ENCODE peak calls at places on chromosomes 4 and X, in nine cellular contexts. One of them, this sample, is unnamed. For H3K36me3, the result is how much of the 10 kb centered on the place peaks cover.

GRCh38 chr4:87493147-87493546 is 36.0 kb downstream of the SPARCL1 start:
- DNase-seq in left ventricle myocardium inferior: no peak
- DNase-seq in SK-N-SH: no peak
- DNase-seq in endodermal cell: no peak
- DNase-seq in lung: no peak
- DNase-seq in breast epithelium: no peak
- DNase-seq in PC-3: no peak
- DNase-seq in esophagus squamous epithelium: no peak
- DNase-seq in gastrocnemius medialis: no peak
- DNase-seq in this sample: no peak

GRCh38 chr4:141851246-141851891 is 215.0 kb downstream of the IL15 start:
- DNase-seq in left ventricle myocardium inferior: no peak
- DNase-seq in SK-N-SH: no peak
- DNase-seq in endodermal cell: no peak
- DNase-seq in lung: no peak
- DNase-seq in breast epithelium: no peak
- DNase-seq in PC-3: peak
- DNase-seq in esophagus squamous epithelium: no peak
- DNase-seq in gastrocnemius medialis: no peak
- DNase-seq in this sample: peak

GRCh38 chrX:19127649-19128168 is 5.4 kb upstream of the ADGRG2 start:
- DNase-seq in left ventricle myocardium inferior: peak
- DNase-seq in SK-N-SH: no peak
- DNase-seq in endodermal cell: no peak
- DNase-seq in lung: no peak
- DNase-seq in breast epithelium: no peak
- DNase-seq in PC-3: peak
- DNase-seq in esophagus squamous epithelium: no peak
- DNase-seq in gastrocnemius medialis: no peak
- DNase-seq in this sample: peak

GRCh38 chrX:107551546-107551945 is 76.8 kb upstream of the PRPS1 start:
- DNase-seq in left ventricle myocardium inferior: peak
- DNase-seq in SK-N-SH: no peak
- DNase-seq in endodermal cell: no peak
- DNase-seq in lung: peak
- DNase-seq in breast epithelium: no peak
- DNase-seq in PC-3: no peak
- DNase-seq in esophagus squamous epithelium: no peak
- DNase-seq in gastrocnemius medialis: no peak
- DNase-seq in this sample: no peak

GRCh38 chr4:34046580-34046979 is 2197.7 kb downstream of the ARAP2 start:
- DNase-seq in left ventricle myocardium inferior: no peak
- DNase-seq in SK-N-SH: no peak
- DNase-seq in endodermal cell: no peak
- DNase-seq in lung: no peak
- DNase-seq in breast epithelium: no peak
- DNase-seq in PC-3: peak
- DNase-seq in esophagus squamous epithelium: no peak
- DNase-seq in gastrocnemius medialis: no peak
- DNase-seq in this sample: peak

GRCh38 chr4:154872198-154872597 is 91.1 kb downstream of the RBM46 start:
- DNase-seq in left ventricle myocardium inferior: no peak
- DNase-seq in SK-N-SH: no peak
- DNase-seq in endodermal cell: no peak
- DNase-seq in lung: no peak
- DNase-seq in breast epithelium: no peak
- DNase-seq in PC-3: no peak
- DNase-seq in esophagus squamous epithelium: no peak
- DNase-seq in gastrocnemius medialis: no peak
- DNase-seq in this sample: no peak

GRCh38 chr4:9820343-9820742 is 38.9 kb downstream of the DRD5 start:
- DNase-seq in left ventricle myocardium inferior: no peak
- DNase-seq in SK-N-SH: no peak
- DNase-seq in endodermal cell: no peak
- DNase-seq in lung: no peak
- DNase-seq in breast epithelium: no peak
- DNase-seq in PC-3: no peak
- DNase-seq in esophagus squamous epithelium: no peak
- DNase-seq in gastrocnemius medialis: no peak
- DNase-seq in this sample: no peak

GRCh38 chr4:150859435-150859834 is 155.6 kb downstream of the LRBA start:
- DNase-seq in left ventricle myocardium inferior: no peak
- DNase-seq in SK-N-SH: no peak
- DNase-seq in endodermal cell: no peak
- DNase-seq in lung: no peak
- DNase-seq in breast epithelium: no peak
- DNase-seq in PC-3: no peak
- DNase-seq in esophagus squamous epithelium: no peak
- DNase-seq in gastrocnemius medialis: no peak
- DNase-seq in this sample: no peak

GRCh38 chr4:142480244-142480643 is 365.9 kb downstream of the INPP4B start:
- DNase-seq in left ventricle myocardium inferior: no peak
- DNase-seq in SK-N-SH: no peak
- DNase-seq in endodermal cell: no peak
- DNase-seq in lung: no peak
- DNase-seq in breast epithelium: no peak
- DNase-seq in PC-3: peak
- DNase-seq in esophagus squamous epithelium: no peak
- DNase-seq in gastrocnemius medialis: no peak
- DNase-seq in this sample: peak

GRCh38 chrX:68177542-68177941 is 255.8 kb downstream of the OPHN1 start:
- DNase-seq in left ventricle myocardium inferior: no peak
- DNase-seq in SK-N-SH: no peak
- DNase-seq in endodermal cell: no peak
- DNase-seq in lung: no peak
- DNase-seq in breast epithelium: no peak
- DNase-seq in PC-3: peak
- DNase-seq in esophagus squamous epithelium: no peak
- DNase-seq in gastrocnemius medialis: peak
- DNase-seq in this sample: peak

GRCh38 chr4:2339458-2340271 is 77.8 kb upstream of the MXD4 start:
- DNase-seq in left ventricle myocardium inferior: no peak
- DNase-seq in SK-N-SH: no peak
- DNase-seq in endodermal cell: peak
- DNase-seq in lung: peak
- DNase-seq in breast epithelium: peak
- DNase-seq in PC-3: no peak
- DNase-seq in esophagus squamous epithelium: no peak
- DNase-seq in gastrocnemius medialis: no peak
- DNase-seq in this sample: no peak

GRCh38 chrX:19174401-19175025 is 52.2 kb upstream of the ADGRG2 start:
- DNase-seq in left ventricle myocardium inferior: no peak
- DNase-seq in SK-N-SH: no peak
- DNase-seq in endodermal cell: no peak
- DNase-seq in lung: no peak
- DNase-seq in breast epithelium: no peak
- DNase-seq in PC-3: peak
- DNase-seq in esophagus squamous epithelium: no peak
- DNase-seq in gastrocnemius medialis: no peak
- DNase-seq in this sample: peak

GRCh38 chr4:146643812-146644401 is 5.2 kb downstream of the POU4F2 start:
- DNase-seq in left ventricle myocardium inferior: no peak
- DNase-seq in SK-N-SH: no peak
- DNase-seq in endodermal cell: no peak
- DNase-seq in lung: no peak
- DNase-seq in breast epithelium: no peak
- DNase-seq in PC-3: peak
- DNase-seq in esophagus squamous epithelium: no peak
- DNase-seq in gastrocnemius medialis: no peak
- DNase-seq in this sample: peak

GRCh38 chr4:178894126-178894525 is 1451.9 kb upstream of the AGA start:
- DNase-seq in left ventricle myocardium inferior: no peak
- DNase-seq in SK-N-SH: no peak
- DNase-seq in endodermal cell: no peak
- DNase-seq in lung: no peak
- DNase-seq in breast epithelium: no peak
- DNase-seq in PC-3: no peak
- DNase-seq in esophagus squamous epithelium: no peak
- DNase-seq in gastrocnemius medialis: no peak
- DNase-seq in this sample: no peak

GRCh38 chr4:54872246-54872645 is 214.5 kb downstream of the KIT start:
- DNase-seq in left ventricle myocardium inferior: no peak
- DNase-seq in SK-N-SH: no peak
- DNase-seq in endodermal cell: no peak
- DNase-seq in lung: no peak
- DNase-seq in breast epithelium: no peak
- DNase-seq in PC-3: peak
- DNase-seq in esophagus squamous epithelium: no peak
- DNase-seq in gastrocnemius medialis: no peak
- DNase-seq in this sample: no peak

GRCh38 chr4:83947111-83947510 is 411.2 kb downstream of the GPAT3 start:
- DNase-seq in left ventricle myocardium inferior: no peak
- DNase-seq in SK-N-SH: no peak
- DNase-seq in endodermal cell: no peak
- DNase-seq in lung: no peak
- DNase-seq in breast epithelium: no peak
- DNase-seq in PC-3: no peak
- DNase-seq in esophagus squamous epithelium: no peak
- DNase-seq in gastrocnemius medialis: no peak
- DNase-seq in this sample: no peak

GRCh38 chr4:6221296-6221850 is 21.0 kb upstream of the JAKMIP1 start:
- DNase-seq in left ventricle myocardium inferior: no peak
- DNase-seq in SK-N-SH: no peak
- DNase-seq in endodermal cell: peak
- DNase-seq in lung: no peak
- DNase-seq in breast epithelium: peak
- DNase-seq in PC-3: no peak
- DNase-seq in esophagus squamous epithelium: no peak
- DNase-seq in gastrocnemius medialis: no peak
- DNase-seq in this sample: no peak

GRCh38 chrX:114774691-114775090 is 190.8 kb downstream of the HTR2C start:
- DNase-seq in left ventricle myocardium inferior: no peak
- DNase-seq in SK-N-SH: no peak
- DNase-seq in endodermal cell: peak
- DNase-seq in lung: no peak
- DNase-seq in breast epithelium: no peak
- DNase-seq in PC-3: peak
- DNase-seq in esophagus squamous epithelium: no peak
- DNase-seq in gastrocnemius medialis: no peak
- DNase-seq in this sample: no peak

GRCh38 chr4:76504613-76505465 is 69.8 kb downstream of the SHROOM3 start:
- DNase-seq in left ventricle myocardium inferior: no peak
- DNase-seq in SK-N-SH: peak
- DNase-seq in endodermal cell: no peak
- DNase-seq in lung: no peak
- DNase-seq in breast epithelium: no peak
- DNase-seq in PC-3: peak
- DNase-seq in esophagus squamous epithelium: no peak
- DNase-seq in gastrocnemius medialis: no peak
- DNase-seq in this sample: peak

GRCh38 chr4:15396157-15396800 is 31.6 kb upstream of the C1QTNF7 start:
- DNase-seq in left ventricle myocardium inferior: no peak
- DNase-seq in SK-N-SH: peak
- DNase-seq in endodermal cell: peak
- DNase-seq in lung: no peak
- DNase-seq in breast epithelium: no peak
- DNase-seq in PC-3: peak
- DNase-seq in esophagus squamous epithelium: no peak
- DNase-seq in gastrocnemius medialis: no peak
- DNase-seq in this sample: peak

GRCh38 chrX:115065304-115065703 is 47.9 kb upstream of the IL13RA2 start:
- DNase-seq in left ventricle myocardium inferior: no peak
- DNase-seq in SK-N-SH: no peak
- DNase-seq in endodermal cell: no peak
- DNase-seq in lung: no peak
- DNase-seq in breast epithelium: no peak
- DNase-seq in PC-3: peak
- DNase-seq in esophagus squamous epithelium: no peak
- DNase-seq in gastrocnemius medialis: no peak
- DNase-seq in this sample: peak

DNA sequence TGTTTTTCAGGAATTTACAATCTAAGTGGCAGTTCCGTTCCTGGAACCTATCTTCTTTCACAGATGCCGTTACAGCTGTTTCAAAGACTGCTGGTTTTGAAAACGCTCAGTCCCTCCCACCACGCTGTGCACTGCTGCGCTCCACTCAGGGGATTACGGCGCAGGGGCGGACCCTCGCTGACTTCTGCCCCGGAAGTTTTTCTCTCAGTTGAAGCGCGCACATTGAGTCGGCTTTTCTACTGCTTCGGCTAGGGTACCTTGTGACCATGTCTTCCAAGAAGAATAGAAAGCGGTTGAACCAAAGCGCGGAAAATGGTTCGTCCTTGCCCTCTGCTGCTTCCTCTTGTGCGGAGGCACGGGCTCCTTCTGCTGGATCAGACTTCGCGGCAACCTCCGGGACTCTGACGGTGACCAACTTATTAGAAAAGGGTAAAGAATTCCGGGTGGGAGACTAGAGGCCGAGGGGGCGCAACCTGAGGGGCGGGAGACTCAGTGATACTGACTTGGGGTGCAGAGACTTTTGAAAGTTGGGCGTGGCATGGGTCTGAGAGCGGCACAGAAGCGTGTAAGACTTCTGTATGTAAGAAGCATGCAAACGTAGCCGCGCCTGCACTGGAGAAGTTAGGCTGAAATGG is 597 bp upstream of the NUDT6 start:
- DNase-seq in left ventricle myocardium inferior: peak
- DNase-seq in SK-N-SH: peak
- DNase-seq in endodermal cell: peak
- DNase-seq in lung: peak
- DNase-seq in breast epithelium: peak
- DNase-seq in PC-3: peak
- DNase-seq in esophagus squamous epithelium: peak
- DNase-seq in gastrocnemius medialis: peak
- DNase-seq in this sample: peak
- TF ChIP-seq CTCF in left ventricle myocardium inferior: no peak
- TF ChIP-seq CTCF in SK-N-SH: no peak
- TF ChIP-seq CTCF in endodermal cell: no peak
- TF ChIP-seq CTCF in lung: no peak
- TF ChIP-seq CTCF in breast epithelium: no peak
- TF ChIP-seq CTCF in PC-3: no peak
- TF ChIP-seq CTCF in esophagus squamous epithelium: no peak
- TF ChIP-seq CTCF in gastrocnemius medialis: no peak
- TF ChIP-seq CTCF in this sample: no peak

GRCh38 chr4:81442479-81443085 is 29.1 kb downstream of the RASGEF1B start:
- DNase-seq in left ventricle myocardium inferior: no peak
- DNase-seq in SK-N-SH: no peak
- DNase-seq in endodermal cell: no peak
- DNase-seq in lung: no peak
- DNase-seq in breast epithelium: no peak
- DNase-seq in PC-3: no peak
- DNase-seq in esophagus squamous epithelium: no peak
- DNase-seq in gastrocnemius medialis: no peak
- DNase-seq in this sample: no peak
- H3K36me3 ChIP-seq in left ventricle myocardium inferior: half or more
- H3K36me3 ChIP-seq in SK-N-SH: under half
- H3K36me3 ChIP-seq in endodermal cell: half or more
- H3K36me3 ChIP-seq in lung: under half
- H3K36me3 ChIP-seq in breast epithelium: under half
- H3K36me3 ChIP-seq in PC-3: under half
- H3K36me3 ChIP-seq in esophagus squamous epithelium: half or more
- H3K36me3 ChIP-seq in gastrocnemius medialis: half or more
- H3K36me3 ChIP-seq in this sample: under half

GRCh38 chr4:82561745-82562552 is at the start of gene TMEM150C:
- DNase-seq in left ventricle myocardium inferior: peak
- DNase-seq in SK-N-SH: peak
- DNase-seq in endodermal cell: peak
- DNase-seq in lung: no peak
- DNase-seq in breast epithelium: peak
- DNase-seq in PC-3: peak
- DNase-seq in esophagus squamous epithelium: no peak
- DNase-seq in gastrocnemius medialis: no peak
- DNase-seq in this sample: peak
- H3K4me3 ChIP-seq in left ventricle myocardium inferior: peak
- H3K4me3 ChIP-seq in SK-N-SH: peak
- H3K4me3 ChIP-seq in endodermal cell: peak
- H3K4me3 ChIP-seq in lung: peak
- H3K4me3 ChIP-seq in breast epithelium: peak
- H3K4me3 ChIP-seq in PC-3: peak
- H3K4me3 ChIP-seq in esophagus squamous epithelium: peak
- H3K4me3 ChIP-seq in gastrocnemius medialis: peak
- H3K4me3 ChIP-seq in this sample: peak

GRCh38 chr4:70901984-70902576 is at the start of gene MOB1B:
- DNase-seq in left ventricle myocardium inferior: peak
- DNase-seq in SK-N-SH: peak
- DNase-seq in endodermal cell: peak
- DNase-seq in lung: peak
- DNase-seq in breast epithelium: peak
- DNase-seq in PC-3: peak
- DNase-seq in esophagus squamous epithelium: peak
- DNase-seq in gastrocnemius medialis: peak
- DNase-seq in this sample: peak
- TF ChIP-seq CTCF in left ventricle myocardium inferior: peak
- TF ChIP-seq CTCF in SK-N-SH: peak
- TF ChIP-seq CTCF in endodermal cell: peak
- TF ChIP-seq CTCF in lung: no peak
- TF ChIP-seq CTCF in breast epithelium: peak
- TF ChIP-seq CTCF in PC-3: no peak
- TF ChIP-seq CTCF in esophagus squamous epithelium: peak
- TF ChIP-seq CTCF in gastrocnemius medialis: no peak
- TF ChIP-seq CTCF in this sample: peak

This sample was measured in bronchial epithelial cell.